ENCODE peak calls at places on chromosomes 12 and 14, in six cellular contexts. C is A549; D is CD8-positive, alpha-beta T cell; F is heart right ventricle; E is stimulated activated CD4-positive, alpha-beta T cell treated with anti-CD3 and anti-CD28 coated beads, Interleukin-2, amount 100 ng/mL, for 48 hours; B is activated naive CD8-positive, alpha-beta T cell treated with anti-CD3 and anti-CD28 coated beads, Interleukin-2, amount 10 ng/mL, durations not matched to agents 7 days and 5 days. Y is an unnamed sample.

GRCh38 chr12:87320724-87321123 is 708.5 kb downstream of the C12orf50 start:
- DNase-seq in C (no peak), D (no peak), F (no peak), E (no peak), B (no peak), Y (no peak)

GRCh38 chr14:75981426-75981825 is 369 bp downstream of the TGFB3 start:
- DNase-seq in C (no peak), D (peak; percentile 49), F (no peak), E (peak; percentile 32), B (peak; percentile 53), Y (no peak)

GRCh38 chr12:69500631-69501030 is 30.4 kb downstream of the FRS2 start:
- DNase-seq in C (no peak), D (no peak), F (no peak), E (no peak), B (no peak), Y (no peak)

GRCh38 chr12:106564678-106565329 is 18.0 kb upstream of the RFX4 start:
- DNase-seq in C (no peak), D (no peak), F (no peak), E (no peak), B (no peak), Y (no peak)

GRCh38 chr12:64025174-64025958 is 180.9 kb downstream of the SRGAP1 start:
- DNase-seq in C (no peak), D (no peak), F (no peak), E (no peak), B (no peak), Y (no peak)

GRCh38 chr14:100400115-100400514 is 77.0 kb downstream of the SLC25A47 start:
- DNase-seq in C (no peak), D (no peak), F (no peak), E (no peak), B (no peak), Y (no peak)

GRCh38 chr14:36521598-36522345 is 1.7 kb upstream of the NKX2-1 start:
- DNase-seq in C (no peak), D (no peak), F (no peak), E (no peak), B (no peak), Y (no peak)

GRCh38 chr12:110821917-110822316 is 24.9 kb upstream of the CCDC63 start:
- DNase-seq in C (no peak), D (no peak), F (no peak), E (no peak), B (no peak), Y (no peak)

GRCh38 chr14:65478596-65478995 is 66.1 kb downstream of the FUT8 start:
- DNase-seq in C (no peak), D (no peak), F (no peak), E (no peak), B (no peak), Y (peak; percentile 81)

Y was measured in kidney epithelial cell.